ENCODE peak calls at places on chromosomes 16 and 17, in six cellular contexts. One of them, this sample, is unnamed.
A peak's percentile ranks its signal among the peaks of the same experiment; 100 is the strongest.

GRCh38 chr17:27939489-27940465 is 46.6 kb upstream of the LYRM9 start:
- DNase-seq in IMR-90: no peak
- DNase-seq in adrenal gland: no peak
- DNase-seq in uterus: no peak
- DNase-seq in right lobe of liver: no peak
- DNase-seq in endothelial cell of umbilical vein: no peak
- DNase-seq in this sample: no peak

GRCh38 chr17:55734128-55734781 is 11.6 kb upstream of the TMEM100 start:
- DNase-seq in adrenal gland: no peak
- DNase-seq in uterus: no peak
- DNase-seq in right lobe of liver: no peak
- DNase-seq in endothelial cell of umbilical vein: peak; percentile 10
- DNase-seq in IMR-90: peak; percentile 66
- DNase-seq in this sample: no peak

GRCh38 chr16:21179983-21180365 is 21.5 kb downstream of the LDAF1 start:
- DNase-seq in adrenal gland: no peak
- DNase-seq in uterus: no peak
- DNase-seq in right lobe of liver: no peak
- DNase-seq in IMR-90: no peak
- DNase-seq in endothelial cell of umbilical vein: no peak
- DNase-seq in this sample: no peak

GRCh38 chr16:52549011-52549692 is 2.2 kb upstream of the TOX3 start:
- DNase-seq in endothelial cell of umbilical vein: no peak
- DNase-seq in right lobe of liver: no peak
- DNase-seq in IMR-90: no peak
- DNase-seq in adrenal gland: no peak
- DNase-seq in uterus: no peak
- DNase-seq in this sample: no peak

GRCh38 chr17:82826211-82826610 is 13.6 kb downstream of the ZNF750 start:
- DNase-seq in endothelial cell of umbilical vein: no peak
- DNase-seq in adrenal gland: no peak
- DNase-seq in uterus: no peak
- DNase-seq in IMR-90: no peak
- DNase-seq in right lobe of liver: no peak
- DNase-seq in this sample: no peak

GRCh38 chr16:15682105-15682570 is 32.1 kb downstream of the NDE1 start:
- DNase-seq in uterus: no peak
- DNase-seq in IMR-90: peak; percentile 84
- DNase-seq in right lobe of liver: no peak
- DNase-seq in endothelial cell of umbilical vein: peak; percentile 84
- DNase-seq in adrenal gland: peak; percentile 77
- DNase-seq in this sample: peak; percentile 21

GRCh38 chr16:81891734-81892364 is 112.8 kb downstream of the PLCG2 start:
- DNase-seq in uterus: no peak
- DNase-seq in right lobe of liver: no peak
- DNase-seq in adrenal gland: no peak
- DNase-seq in IMR-90: no peak
- DNase-seq in endothelial cell of umbilical vein: no peak
- DNase-seq in this sample: no peak

GRCh38 chr17:31318298-31319190 is 2.9 kb downstream of the EVI2A start:
- DNase-seq in endothelial cell of umbilical vein: peak; percentile 4
- DNase-seq in adrenal gland: peak; percentile 65
- DNase-seq in uterus: peak; percentile 73
- DNase-seq in IMR-90: peak; percentile 85
- DNase-seq in right lobe of liver: no peak
- DNase-seq in this sample: peak; percentile 46

GRCh38 chr16:2076072-2076865 is 28.5 kb downstream of the TSC2 start:
- DNase-seq in IMR-90: no peak
- DNase-seq in uterus: no peak
- DNase-seq in right lobe of liver: no peak
- DNase-seq in endothelial cell of umbilical vein: no peak
- DNase-seq in adrenal gland: no peak
- DNase-seq in this sample: no peak

GRCh38 chr16:12833939-12834338 is 30.3 kb upstream of the CPPED1 start:
- DNase-seq in endothelial cell of umbilical vein: no peak
- DNase-seq in right lobe of liver: no peak
- DNase-seq in adrenal gland: peak; percentile 61
- DNase-seq in IMR-90: no peak
- DNase-seq in uterus: no peak
- DNase-seq in this sample: no peak

GRCh38 chr16:74623214-74623842 is 16.4 kb upstream of the GLG1 start:
- DNase-seq in endothelial cell of umbilical vein: peak; percentile 73
- DNase-seq in right lobe of liver: no peak
- DNase-seq in uterus: no peak
- DNase-seq in adrenal gland: no peak
- DNase-seq in IMR-90: peak; percentile 68
- DNase-seq in this sample: no peak

GRCh38 chr16:20320592-20320991 is 6.7 kb downstream of the GP2 start:
- DNase-seq in uterus: no peak
- DNase-seq in adrenal gland: no peak
- DNase-seq in endothelial cell of umbilical vein: no peak
- DNase-seq in right lobe of liver: no peak
- DNase-seq in IMR-90: no peak
- DNase-seq in this sample: no peak

GRCh38 chr17:38886643-38887010 is 16.8 kb downstream of the LASP1 start:
- DNase-seq in endothelial cell of umbilical vein: no peak
- DNase-seq in uterus: no peak
- DNase-seq in adrenal gland: no peak
- DNase-seq in right lobe of liver: no peak
- DNase-seq in IMR-90: no peak
- DNase-seq in this sample: peak; percentile 49

GRCh38 chr17:79923974-79924638 is 84.9 kb upstream of the CBX4 start:
- DNase-seq in right lobe of liver: no peak
- DNase-seq in endothelial cell of umbilical vein: peak; percentile 28
- DNase-seq in adrenal gland: no peak
- DNase-seq in uterus: no peak
- DNase-seq in IMR-90: peak; percentile 12
- DNase-seq in this sample: peak; percentile 82

GRCh38 chr17:62869885-62870580 is 61.9 kb upstream of the MARCHF10 start:
- DNase-seq in endothelial cell of umbilical vein: no peak
- DNase-seq in uterus: no peak
- DNase-seq in IMR-90: peak; percentile 88
- DNase-seq in adrenal gland: no peak
- DNase-seq in right lobe of liver: no peak
- DNase-seq in this sample: no peak

GRCh38 chr16:87350681-87351319 is 32.8 kb downstream of the FBXO31 start:
- DNase-seq in adrenal gland: peak; percentile 41
- DNase-seq in IMR-90: peak; percentile 43
- DNase-seq in uterus: no peak
- DNase-seq in endothelial cell of umbilical vein: no peak
- DNase-seq in right lobe of liver: no peak
- DNase-seq in this sample: no peak

GRCh38 chr16:55912022-55912421 is 36.8 kb upstream of the CES5A start:
- DNase-seq in right lobe of liver: no peak
- DNase-seq in endothelial cell of umbilical vein: no peak
- DNase-seq in adrenal gland: no peak
- DNase-seq in uterus: no peak
- DNase-seq in IMR-90: no peak
- DNase-seq in this sample: no peak

GRCh38 chr16:30355954-30356308 is 823 bp upstream of the CD2BP2 start:
- DNase-seq in uterus: no peak
- DNase-seq in IMR-90: no peak
- DNase-seq in right lobe of liver: peak; percentile 26
- DNase-seq in adrenal gland: no peak
- DNase-seq in endothelial cell of umbilical vein: no peak
- DNase-seq in this sample: no peak

GRCh38 chr16:30354423-30355143 is 525 bp downstream of the CD2BP2 start:
- DNase-seq in right lobe of liver: peak; percentile 28
- DNase-seq in IMR-90: peak; percentile 16
- DNase-seq in adrenal gland: no peak
- DNase-seq in endothelial cell of umbilical vein: peak; percentile 58
- DNase-seq in uterus: no peak
- DNase-seq in this sample: peak; percentile 38

GRCh38 chr16:30356401-30357084 is 1.4 kb upstream of the CD2BP2 start:
- DNase-seq in uterus: peak; percentile 34
- DNase-seq in IMR-90: no peak
- DNase-seq in endothelial cell of umbilical vein: no peak
- DNase-seq in adrenal gland: peak; percentile 68
- DNase-seq in right lobe of liver: peak; percentile 49
- DNase-seq in this sample: peak; percentile 42

GRCh38 chr16:30353438-30354129 is 1.5 kb downstream of the CD2BP2 start:
- DNase-seq in IMR-90: no peak
- DNase-seq in endothelial cell of umbilical vein: no peak
- DNase-seq in adrenal gland: no peak
- DNase-seq in right lobe of liver: peak; percentile 23
- DNase-seq in uterus: no peak
- DNase-seq in this sample: peak; percentile 15

DNA sequence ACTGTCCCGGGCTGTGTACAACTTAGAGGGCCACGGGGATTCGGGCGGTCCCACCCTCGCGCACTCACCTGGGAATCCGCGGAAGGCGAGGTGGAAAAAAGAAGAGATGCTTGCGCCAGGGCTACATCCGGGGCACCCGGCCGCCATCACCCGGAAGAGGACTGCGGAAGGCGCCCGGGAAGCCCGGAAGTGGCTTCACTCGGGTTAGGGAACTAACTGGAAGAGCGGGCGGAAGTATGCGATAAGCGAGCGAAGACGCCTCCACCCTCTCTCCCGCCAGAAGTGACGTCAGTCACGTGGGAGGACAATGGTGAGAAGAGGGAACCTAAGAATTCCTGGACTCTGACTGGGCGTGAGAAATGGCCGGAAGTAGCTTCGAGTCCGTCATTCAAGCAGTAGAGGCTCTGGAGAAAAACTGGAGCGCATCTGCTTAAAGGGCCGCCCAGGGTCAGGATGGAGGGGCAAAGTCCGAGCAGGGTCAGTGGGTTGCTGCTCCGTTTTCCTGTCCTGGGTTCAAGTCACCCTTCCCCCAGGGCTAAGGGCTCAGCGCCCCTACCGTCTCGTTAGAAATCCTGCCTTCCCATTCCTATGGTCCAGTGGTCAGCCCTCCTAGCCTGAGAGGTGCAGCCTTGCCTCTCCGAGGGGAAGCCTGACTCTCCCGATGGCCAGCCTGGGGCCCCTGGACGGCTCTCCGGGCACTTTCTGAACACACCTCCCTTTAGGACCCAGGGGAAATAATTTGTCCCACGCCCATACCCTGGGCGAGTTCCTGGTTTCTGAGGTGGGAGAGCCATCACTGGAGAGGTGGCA is at the start of gene CD2BP2:
- DNase-seq in adrenal gland: peak; percentile 99
- DNase-seq in right lobe of liver: peak; percentile 96
- DNase-seq in uterus: peak; percentile 99
- DNase-seq in IMR-90: peak; percentile 100
- DNase-seq in endothelial cell of umbilical vein: peak; percentile 98
- DNase-seq in this sample: peak; percentile 98
- TF ChIP-seq POLR2A in adrenal gland: no peak
- TF ChIP-seq POLR2A in right lobe of liver: peak; percentile 60
- TF ChIP-seq POLR2A in uterus: peak; percentile 44
- TF ChIP-seq POLR2A in IMR-90: peak; percentile 76
- TF ChIP-seq POLR2A in endothelial cell of umbilical vein: peak; percentile 57
- TF ChIP-seq POLR2A in this sample: peak; percentile 11

DNA sequence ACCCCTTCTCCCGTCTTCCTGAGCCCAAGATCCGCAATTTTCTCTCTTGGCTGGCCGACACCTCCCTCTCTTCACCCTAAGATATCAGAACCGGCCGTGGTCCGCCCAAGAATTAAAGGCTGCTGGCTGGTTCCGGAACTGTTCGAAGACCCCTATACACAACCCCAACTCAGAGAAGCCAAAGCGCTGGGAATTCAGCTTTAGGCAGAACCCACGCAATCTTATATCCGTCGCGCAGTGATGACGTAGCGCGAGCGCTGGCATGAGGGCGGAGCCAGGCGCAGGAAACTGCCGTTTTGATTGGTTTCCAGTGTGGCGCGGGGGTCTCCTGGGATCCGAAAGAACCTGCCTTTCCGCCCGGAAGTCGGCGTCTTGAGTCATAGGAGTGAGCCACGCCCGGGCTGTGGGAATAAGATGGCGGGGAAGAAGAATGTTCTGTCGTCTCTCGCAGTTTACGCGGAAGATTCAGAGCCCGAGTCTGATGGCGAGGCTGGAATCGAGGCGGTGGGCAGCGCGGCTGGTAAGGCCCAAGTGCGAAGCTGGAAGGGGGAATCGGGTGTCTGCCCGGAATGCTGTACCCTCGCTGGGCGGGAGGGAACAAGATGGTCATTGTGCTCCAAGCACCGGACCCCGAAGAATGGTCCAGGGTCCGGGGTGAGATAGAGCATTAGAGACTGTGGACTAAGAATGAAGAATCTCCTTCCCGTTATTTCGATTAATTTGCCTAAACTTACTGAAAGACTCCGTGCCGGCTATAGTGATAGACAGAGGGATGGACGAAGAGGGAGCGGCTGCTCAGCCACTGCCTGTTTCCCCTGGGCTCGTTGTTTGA is at the start of the genes RECQL5 and SAP30BP:
- DNase-seq in IMR-90: peak; percentile 98
- DNase-seq in uterus: peak; percentile 98
- DNase-seq in adrenal gland: peak; percentile 98
- DNase-seq in right lobe of liver: peak; percentile 97
- DNase-seq in endothelial cell of umbilical vein: peak; percentile 98
- DNase-seq in this sample: peak; percentile 98
- TF ChIP-seq POLR2A in IMR-90: peak; percentile 92
- TF ChIP-seq POLR2A in uterus: peak; percentile 43
- TF ChIP-seq POLR2A in adrenal gland: peak; percentile 39
- TF ChIP-seq POLR2A in right lobe of liver: peak; percentile 59
- TF ChIP-seq POLR2A in endothelial cell of umbilical vein: peak; percentile 31
- TF ChIP-seq POLR2A in this sample: peak; percentile 92

GRCh38 chr17:48647964-48648245 is 21.7 kb upstream of the HOXB9 start:
- DNase-seq in adrenal gland: no peak
- DNase-seq in uterus: no peak
- DNase-seq in endothelial cell of umbilical vein: no peak
- DNase-seq in IMR-90: no peak
- DNase-seq in right lobe of liver: no peak
- DNase-seq in this sample: no peak

GRCh38 chr17:48644910-48645557 is 18.9 kb upstream of the HOXB9 start:
- DNase-seq in adrenal gland: no peak
- DNase-seq in IMR-90: no peak
- DNase-seq in uterus: no peak
- DNase-seq in endothelial cell of umbilical vein: no peak
- DNase-seq in right lobe of liver: no peak
- DNase-seq in this sample: no peak

GRCh38 chr17:48646183-48647102 is 20.3 kb upstream of the HOXB9 start:
- DNase-seq in IMR-90: no peak
- DNase-seq in uterus: no peak
- DNase-seq in adrenal gland: no peak
- DNase-seq in right lobe of liver: no peak
- DNase-seq in endothelial cell of umbilical vein: no peak
- DNase-seq in this sample: peak; percentile 82

GRCh38 chr17:48645639-48646182 is 19.6 kb upstream of the HOXB9 start:
- DNase-seq in uterus: no peak
- DNase-seq in IMR-90: no peak
- DNase-seq in adrenal gland: no peak
- DNase-seq in endothelial cell of umbilical vein: no peak
- DNase-seq in right lobe of liver: no peak
- DNase-seq in this sample: no peak

GRCh38 chr17:48647103-48647963 is 21.2 kb upstream of the HOXB9 start:
- DNase-seq in endothelial cell of umbilical vein: no peak
- DNase-seq in adrenal gland: no peak
- DNase-seq in uterus: no peak
- DNase-seq in right lobe of liver: no peak
- DNase-seq in IMR-90: no peak
- DNase-seq in this sample: peak; percentile 63
- TF ChIP-seq POLR2A in endothelial cell of umbilical vein: no peak
- TF ChIP-seq POLR2A in adrenal gland: no peak
- TF ChIP-seq POLR2A in uterus: no peak
- TF ChIP-seq POLR2A in right lobe of liver: no peak
- TF ChIP-seq POLR2A in IMR-90: no peak
- TF ChIP-seq POLR2A in this sample: peak; percentile 28

GRCh38 chr17:68101075-68101991 is 65.8 kb downstream of the KPNA2 start:
- DNase-seq in right lobe of liver: peak; percentile 98
- DNase-seq in IMR-90: peak; percentile 93
- DNase-seq in endothelial cell of umbilical vein: peak; percentile 89
- DNase-seq in uterus: peak; percentile 93
- DNase-seq in adrenal gland: peak; percentile 94
- DNase-seq in this sample: peak; percentile 96
- TF ChIP-seq POLR2A in right lobe of liver: peak; percentile 83
- TF ChIP-seq POLR2A in IMR-90: peak; percentile 76
- TF ChIP-seq POLR2A in endothelial cell of umbilical vein: peak; percentile 74
- TF ChIP-seq POLR2A in uterus: peak; percentile 83
- TF ChIP-seq POLR2A in adrenal gland: peak; percentile 82
- TF ChIP-seq POLR2A in this sample: peak; percentile 79

This sample was measured in transverse colon.